ENCODE peak calls at places on chromosomes 16 and 17, in eight cellular contexts. L is heart right ventricle, C is pancreas, S is left ventricle myocardium inferior, Y is suprapubic skin, O is cardiac fibroblast, N is astrocyte of the spinal cord, W is lower leg skin. H is an unnamed sample.

GRCh38 chr16:57923418-57923817 is 47.5 kb downstream of the CNGB1 start:
- DNase-seq in L (no peak), O (no peak), S (no peak), C (no peak), N (no peak), W (no peak), Y (no peak), H (no peak)

GRCh38 chr16:56964243-56965148 is 2.7 kb downstream of the CETP start:
- DNase-seq in C (peak), L (peak), Y (peak), S (peak), N (peak), W (peak), O (peak), H (peak)

GRCh38 chr17:28973414-28973813 is 22.1 kb upstream of the PHF12 start:
- DNase-seq in C (peak), Y (no peak), L (peak), N (peak), W (no peak), O (peak), S (peak), H (no peak)

GRCh38 chr16:65895486-65895885 is 471.0 kb upstream of the CDH5 start:
- DNase-seq in N (no peak), O (no peak), S (no peak), L (no peak), Y (no peak), W (no peak), C (no peak), H (no peak)

GRCh38 chr16:66973716-66974115 is 12.7 kb downstream of the CES3 start:
- DNase-seq in W (no peak), C (no peak), O (no peak), N (no peak), S (no peak), L (no peak), Y (no peak), H (no peak)

GRCh38 chr17:77437017-77437416 is 296.2 kb downstream of the SEC14L1 start:
- DNase-seq in O (peak), N (peak), Y (no peak), L (peak), C (no peak), S (peak), W (no peak), H (peak)

GRCh38 chr17:38349097-38349904 is 2.3 kb upstream of the SOCS7 start:
- DNase-seq in O (peak), L (peak), Y (no peak), W (peak), C (peak), N (peak), S (peak), H (peak)

GRCh38 chr16:4414187-4414909 is 2.0 kb downstream of the CORO7 start:
- DNase-seq in L (no peak), Y (no peak), C (no peak), W (no peak), S (no peak), O (no peak), N (no peak), H (no peak)

GRCh38 chr16:28326881-28327610 is 34.7 kb downstream of the SBK1 start:
- DNase-seq in Y (peak), S (peak), W (no peak), O (peak), N (peak), L (peak), C (peak), H (peak)

GRCh38 chr17:27644586-27644985 is 13.6 kb downstream of the LGALS9 start:
- DNase-seq in Y (no peak), O (no peak), L (peak), W (peak), C (no peak), N (no peak), S (peak), H (no peak)

GRCh38 chr17:80339118-80339517 is 75.8 kb upstream of the ENDOV start:
- DNase-seq in O (no peak), S (no peak), Y (no peak), C (no peak), W (no peak), L (no peak), N (no peak), H (no peak)

GRCh38 chr17:77716289-77716929 is 242.1 kb upstream of the TNRC6C start:
- DNase-seq in L (no peak), N (no peak), S (no peak), O (no peak), W (no peak), C (no peak), Y (no peak), H (no peak)

GRCh38 chr17:81329279-81329926 is 34.3 kb upstream of the SLC38A10 start:
- DNase-seq in S (peak), L (peak), C (peak), W (peak), Y (peak), O (peak), N (peak), H (peak)

GRCh38 chr17:32266389-32267269 is 997 bp downstream of the RHBDL3 start:
- DNase-seq in C (no peak), Y (no peak), O (no peak), S (no peak), N (no peak), W (no peak), L (no peak), H (peak)

GRCh38 chr16:49697631-49698030 is 158.3 kb downstream of the ZNF423 start:
- DNase-seq in S (no peak), C (no peak), Y (no peak), W (no peak), O (no peak), L (no peak), N (no peak), H (no peak)

GRCh38 chr17:80363120-80363515 is 51.8 kb upstream of the ENDOV start:
- DNase-seq in Y (no peak), W (no peak), C (no peak), L (no peak), N (no peak), S (no peak), O (no peak), H (no peak)

GRCh38 chr17:60920107-60920506 is 242.5 kb downstream of the BCAS3 start:
- DNase-seq in L (no peak), Y (no peak), W (no peak), S (no peak), C (no peak), N (no peak), O (no peak), H (no peak)

GRCh38 chr16:68844211-68844564 is 857 bp downstream of the TANGO6 start:
- DNase-seq in C (no peak), W (no peak), O (no peak), Y (no peak), S (no peak), L (no peak), N (no peak), H (no peak)

GRCh38 chr16:75566889-75567255 is 693 bp downstream of the GABARAPL2 start:
- DNase-seq in W (no peak), N (no peak), S (no peak), O (peak), Y (no peak), C (no peak), L (no peak), H (peak)

GRCh38 chr17:74466785-74467158 is 338 bp downstream of the CD300A start:
- DNase-seq in W (no peak), Y (no peak), N (no peak), L (no peak), O (no peak), C (no peak), S (no peak), H (no peak)

GRCh38 chr16:56931253-56931768 is 631 bp upstream of the HERPUD1 start:
- DNase-seq in S (no peak), O (no peak), C (peak), L (no peak), W (no peak), N (no peak), Y (no peak), H (no peak)

GRCh38 chr17:35170968-35171771 is 23.0 kb downstream of the SLC35G3 start:
- DNase-seq in O (peak), S (no peak), C (no peak), W (no peak), L (no peak), Y (peak), N (peak), H (peak)

GRCh38 chr17:348012-348411 is 4.6 kb downstream of the RPH3AL start:
- DNase-seq in N (no peak), C (no peak), O (no peak), Y (no peak), S (no peak), L (no peak), W (no peak), H (no peak)

GRCh38 chr16:79703066-79703465 is 102.5 kb upstream of the MAF start:
- DNase-seq in Y (no peak), W (no peak), L (no peak), O (peak), S (no peak), C (no peak), N (peak), H (no peak)

GRCh38 chr17:27670791-27671590 is 40.0 kb downstream of the LGALS9 start:
- DNase-seq in O (no peak), S (no peak), N (no peak), C (no peak), Y (no peak), W (no peak), L (no peak), H (no peak)

GRCh38 chr16:1152651-1153259 is at the start of gene CACNA1H:
- DNase-seq in L (peak), W (no peak), C (no peak), O (no peak), N (no peak), S (peak), Y (no peak), H (no peak)

GRCh38 chr16:85350973-85351372 is 238.7 kb upstream of the CIBAR2 start:
- DNase-seq in S (peak), C (peak), O (peak), L (peak), W (peak), N (peak), Y (peak), H (no peak)

GRCh38 chr17:57366558-57367351 is 110.4 kb downstream of the MSI2 start:
- DNase-seq in W (no peak), Y (no peak), L (no peak), O (no peak), N (no peak), C (no peak), S (peak), H (no peak)

GRCh38 chr16:30491744-30492308 is 19.3 kb downstream of the ITGAL start:
- DNase-seq in C (no peak), Y (no peak), W (peak), N (peak), O (peak), S (no peak), L (no peak), H (peak)

GRCh38 chr17:3827124-3827773 is 18.8 kb downstream of the NCBP3 start:
- DNase-seq in N (peak), O (peak), Y (peak), W (peak), L (no peak), S (no peak), C (no peak), H (peak)

GRCh38 chr16:1743376-1744337 is 27.7 kb downstream of the NME3 start:
- DNase-seq in L (no peak), Y (no peak), W (no peak), N (no peak), S (no peak), O (no peak), C (no peak), H (no peak)

GRCh38 chr16:50123417-50123816 is 29.7 kb upstream of the TENT4B start:
- DNase-seq in Y (no peak), O (no peak), C (no peak), L (no peak), N (no peak), S (no peak), W (no peak), H (no peak)

GRCh38 chr16:46747777-46748651 is at the start of gene MYLK3:
- DNase-seq in C (no peak), W (no peak), N (no peak), S (peak), L (peak), Y (no peak), O (no peak), H (no peak)

GRCh38 chr17:21285164-21286065 is 904 bp downstream of the MAP2K3 start:
- DNase-seq in C (peak), S (no peak), O (peak), W (no peak), L (no peak), Y (no peak), N (no peak), H (peak)

GRCh38 chr17:81911277-81911961 is at the start of gene PCYT2:
- DNase-seq in N (peak), Y (peak), L (peak), W (peak), C (peak), S (peak), O (peak), H (peak)

GRCh38 chr16:89960966-89961365 is 12.4 kb downstream of the DEF8 start:
- DNase-seq in C (no peak), O (no peak), Y (no peak), N (no peak), S (no peak), W (no peak), L (no peak), H (no peak)

GRCh38 chr16:77231047-77231446 is 31.8 kb downstream of the SYCE1L start:
- DNase-seq in S (no peak), C (no peak), L (no peak), O (no peak), W (no peak), N (no peak), Y (no peak), H (no peak)

GRCh38 chr16:75292691-75293090 is 41.3 kb upstream of the BCAR1 start:
- DNase-seq in O (no peak), W (no peak), S (no peak), C (no peak), L (no peak), Y (no peak), N (no peak), H (no peak)

GRCh38 chr17:45313927-45314760 is 2.7 kb downstream of the MAP3K14 start:
- DNase-seq in W (no peak), C (no peak), Y (no peak), O (no peak), S (no peak), N (no peak), L (no peak), H (no peak)
- H3K4me3 ChIP-seq in W (no peak), C (no peak), Y (peak), O (no peak), S (peak), N (peak), L (peak), H (no peak)

GRCh38 chr17:63995626-63996025 is 2.5 kb upstream of the PRR29 start:
- DNase-seq in N (no peak), C (no peak), O (no peak), L (no peak), S (peak), Y (peak), W (no peak), H (no peak)

GRCh38 chr17:63998721-63999679 is 849 bp downstream of the PRR29 start:
- DNase-seq in L (no peak), Y (peak), W (no peak), C (no peak), O (no peak), S (no peak), N (no peak), H (no peak)

GRCh38 chr17:63996430-63997182 is 1.5 kb upstream of the PRR29 start:
- DNase-seq in Y (peak), S (peak), O (no peak), W (no peak), N (no peak), C (no peak), L (no peak), H (no peak)

GRCh38 chr17:63998050-63998720 is at the start of gene PRR29:
- DNase-seq in Y (peak), S (peak), L (peak), N (no peak), O (peak), C (peak), W (no peak), H (peak)

GRCh38 chr17:63997341-63998048 is 656 bp upstream of the PRR29 start:
- DNase-seq in C (no peak), L (no peak), W (no peak), Y (peak), S (no peak), N (no peak), O (no peak), H (no peak)
- H3K4me3 ChIP-seq in C (no peak), L (peak), W (no peak), Y (peak), S (peak), N (peak), O (peak), H (no peak)

GRCh38 chr17:16975744-16976625 is 4.1 kb upstream of the TNFRSF13B start:
- DNase-seq in W (no peak), N (no peak), L (no peak), Y (peak), O (no peak), S (no peak), C (no peak), H (no peak)
- H3K4me3 ChIP-seq in W (no peak), N (no peak), L (no peak), Y (no peak), O (no peak), S (no peak), C (no peak), H (no peak)

DNA sequence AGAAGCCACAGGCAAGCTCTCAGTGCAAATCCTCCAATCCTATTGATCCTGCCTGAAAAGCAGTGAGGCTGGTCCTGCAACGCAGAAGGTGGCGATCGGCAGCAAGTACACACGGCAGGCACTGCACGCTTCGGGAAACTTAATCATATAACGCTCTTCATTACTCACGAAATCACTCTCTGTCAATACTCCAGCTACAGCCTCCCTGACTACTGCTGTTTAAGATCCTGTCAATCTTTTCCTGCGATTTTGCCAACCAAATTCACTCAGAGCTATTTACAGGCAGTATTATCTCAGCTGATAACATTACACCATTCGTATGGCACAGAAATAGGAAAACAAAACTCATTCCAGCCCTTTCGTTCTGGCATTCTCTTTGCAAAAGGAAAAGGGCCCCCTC is 262.3 kb upstream of the CDH8 start:
- DNase-seq in O (no peak), L (no peak), C (no peak), N (no peak), Y (no peak), W (no peak), S (no peak), H (no peak)
- H3K4me3 ChIP-seq in O (no peak), L (no peak), C (no peak), N (no peak), Y (no peak), W (no peak), S (no peak), H (no peak)

GRCh38 chr17:7427549-7427948 is 1.1 kb upstream of the SPEM3 start:
- DNase-seq in C (no peak), Y (no peak), L (no peak), N (no peak), S (no peak), W (no peak), O (no peak), H (no peak)

GRCh38 chr17:7426896-7427488 is 1.6 kb downstream of the SPEM2 start:
- DNase-seq in S (no peak), C (no peak), L (no peak), Y (no peak), N (no peak), W (no peak), O (no peak), H (no peak)

GRCh38 chr17:7425316-7425715 is at the start of gene SPEM2:
- DNase-seq in W (no peak), Y (no peak), C (no peak), S (no peak), O (no peak), N (no peak), L (no peak), H (no peak)

GRCh38 chr17:7425756-7426155 is 340 bp downstream of the SPEM2 start:
- DNase-seq in L (no peak), S (no peak), N (no peak), O (no peak), Y (no peak), W (no peak), C (no peak), H (no peak)

GRCh38 chr17:7426203-7426863 is 917 bp downstream of the SPEM2 start:
- DNase-seq in C (no peak), S (no peak), L (no peak), Y (no peak), W (no peak), O (no peak), N (no peak), H (no peak)
- H3K4me3 ChIP-seq in C (no peak), S (no peak), L (no peak), Y (no peak), W (no peak), O (no peak), N (no peak), H (no peak)

H was measured in NB4.